ENCODE peak calls at places on chromosomes 12 and 14, in four cellular contexts. U is AG10803, O is pancreas, H is foreskin fibroblast. D is an unnamed sample.

GRCh38 chr12:132285991-132286681 is 43.3 kb downstream of the GALNT9 start:
- DNase-seq in U (peak), H (peak), O (peak), D (peak)

GRCh38 chr12:123388218-123388947 is 4.5 kb downstream of the KMT5A start:
- DNase-seq in U (peak), O (peak), H (peak), D (peak)

GRCh38 chr12:49335955-49336644 is 888 bp downstream of the C1QL4 start:
- DNase-seq in H (no peak), U (no peak), O (no peak), D (no peak)

GRCh38 chr12:57085999-57086950 is 2.6 kb upstream of the NAB2 start:
- DNase-seq in H (peak), U (peak), O (no peak), D (peak)

GRCh38 chr14:78764240-78764639 is 594.1 kb downstream of the NRXN3 start:
- DNase-seq in H (no peak), O (no peak), U (peak), D (no peak)

GRCh38 chr12:71157601-71158233 is at the start of gene TSPAN8:
- DNase-seq in O (no peak), U (no peak), H (no peak), D (peak)

GRCh38 chr14:76473381-76474263 is 97.7 kb downstream of the ESRRB start:
- DNase-seq in U (no peak), O (no peak), H (no peak), D (no peak)

GRCh38 chr14:69763761-69764510 is 3.0 kb upstream of the SRSF5 start:
- DNase-seq in H (peak), O (no peak), U (no peak), D (no peak)

GRCh38 chr12:6647083-6647604 is at the start of gene ACRBP:
- DNase-seq in O (peak), H (peak), U (peak), D (peak)

GRCh38 chr12:15982471-15982870 is 71.3 kb downstream of the DERA start:
- DNase-seq in O (no peak), H (peak), U (peak), D (no peak)
- TF ChIP-seq CTCF in O (peak), H (peak), U (peak), D (no peak)

DNA sequence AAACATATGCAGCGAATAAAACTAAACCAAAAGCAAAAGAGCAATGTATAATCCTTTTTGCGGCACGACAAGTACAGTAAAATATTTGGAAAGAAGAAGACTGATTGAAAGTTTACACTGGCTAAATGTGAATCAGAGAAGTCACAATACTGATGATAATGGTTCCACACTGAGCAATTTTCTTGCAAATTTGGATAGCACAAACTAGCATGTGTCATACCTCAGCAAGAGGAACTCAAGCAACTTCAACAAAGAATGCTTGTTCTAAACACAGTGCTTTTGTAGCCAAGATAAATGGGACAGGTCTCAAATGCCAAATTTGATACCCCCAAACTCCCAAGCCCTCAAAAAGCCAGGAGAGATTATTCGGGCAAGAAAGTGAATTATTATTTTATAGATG is 839.1 kb downstream of the GALC start:
- DNase-seq in H (no peak), O (no peak), U (no peak), D (no peak)
- H3K4me3 ChIP-seq in H (no peak), O (no peak), U (no peak), D (no peak)

GRCh38 chr14:26008290-26008689 is 589.5 kb downstream of the NOVA1 start:
- DNase-seq in O (no peak), H (no peak), U (no peak), D (no peak)
- TF ChIP-seq CTCF in O (no peak), H (no peak), U (no peak), D (no peak)

GRCh38 chr12:96720363-96720705 is 186.7 kb upstream of the NEDD1 start:
- DNase-seq in H (no peak), U (no peak), O (peak), D (peak)
- H3K4me3 ChIP-seq in H (peak), U (peak), O (peak), D (no peak)

GRCh38 chr14:44657688-44658388 is 150.8 kb upstream of the FSCB start:
- DNase-seq in U (no peak), O (no peak), H (no peak), D (no peak)
- TF ChIP-seq CTCF in U (no peak), O (no peak), H (peak), D (no peak)

GRCh38 chr14:100871234-100872186 is 32.0 kb downstream of the RTL1 start:
- DNase-seq in U (peak), H (peak), O (no peak), D (no peak)
- H3K4me3 ChIP-seq in U (no peak), H (no peak), O (no peak), D (no peak)

GRCh38 chr12:80979251-80979650 is 41.5 kb upstream of the LIN7A start:
- DNase-seq in U (no peak), O (no peak), H (no peak), D (no peak)

GRCh38 chr12:80979821-80980220 is 42.1 kb upstream of the LIN7A start:
- DNase-seq in H (no peak), U (no peak), O (no peak), D (no peak)

GRCh38 chr12:80977356-80977755 is 39.6 kb upstream of the LIN7A start:
- DNase-seq in U (no peak), O (no peak), H (no peak), D (no peak)
- TF ChIP-seq CTCF in U (no peak), O (no peak), H (no peak), D (no peak)

GRCh38 chr12:8914716-8915526 is 612 bp downstream of the PHC1 start:
- DNase-seq in O (peak), H (peak), U (peak), D (peak)

GRCh38 chr12:8913702-8914032 is 642 bp upstream of the PHC1 start:
- DNase-seq in O (no peak), U (peak), H (no peak), D (no peak)

GRCh38 chr12:8917031-8917430 is 2.7 kb downstream of the PHC1 start:
- DNase-seq in H (no peak), U (no peak), O (no peak), D (no peak)

GRCh38 chr12:8916154-8916553 is 1.8 kb downstream of the PHC1 start:
- DNase-seq in H (no peak), O (no peak), U (no peak), D (no peak)

DNA sequence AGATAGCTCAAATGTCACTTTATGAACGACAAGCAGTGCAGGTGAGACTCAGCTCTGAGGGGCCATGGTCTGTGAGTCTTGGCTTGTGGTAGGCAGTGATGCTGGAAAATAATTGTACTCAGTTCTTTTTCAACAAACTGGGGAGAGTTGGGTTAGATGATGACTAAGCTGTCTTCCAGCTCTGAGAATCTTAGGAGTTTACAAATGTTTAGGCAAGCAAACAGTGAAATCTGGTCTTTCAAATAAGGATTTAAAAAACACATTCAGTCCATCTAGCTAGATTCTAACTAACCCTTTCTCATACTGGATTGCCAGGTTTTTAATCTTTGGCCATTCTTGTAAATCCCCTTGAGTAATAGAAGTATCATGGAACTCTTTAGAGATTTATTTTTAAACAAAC is 3.4 kb downstream of the PHC1 start:
- DNase-seq in O (no peak), H (no peak), U (no peak), D (no peak)
- H3K4me3 ChIP-seq in O (no peak), H (no peak), U (no peak), D (no peak)

DNA sequence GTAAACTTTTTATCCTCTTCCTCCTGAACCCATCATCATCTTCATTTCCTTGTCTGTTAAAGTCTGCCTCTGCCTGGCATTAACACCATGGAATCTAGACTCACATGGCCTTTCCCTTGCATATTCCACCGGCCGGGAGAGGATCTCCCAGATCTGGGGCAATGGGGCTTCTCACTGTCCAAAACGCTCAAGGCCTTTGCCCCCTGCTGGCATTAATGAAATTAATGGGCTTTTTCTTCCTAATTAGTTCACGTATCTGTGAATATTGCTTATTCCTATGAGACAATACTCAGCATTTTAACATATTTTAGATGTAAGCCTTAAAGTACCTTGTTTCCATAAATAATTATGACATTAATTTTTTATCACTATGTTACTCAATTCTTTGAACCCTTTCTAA is 42.9 kb upstream of the CAPRIN2 start:
- DNase-seq in U (no peak), H (no peak), O (no peak), D (no peak)
- TF ChIP-seq CTCF in U (peak), H (no peak), O (no peak), D (no peak)

D was measured in mucosa of descending colon.